ENCODE peak calls at places on chromosomes 11 and 22, in seven cellular contexts. One of them, this sample, is unnamed.

GRCh38 chr22:44735518-44736428 is 16.6 kb upstream of the ARHGAP8 start:
- DNase-seq in tibial artery: no peak
- DNase-seq in uterus: peak; percentile 69
- DNase-seq in right atrium auricular region: peak; percentile 77
- DNase-seq in heart left ventricle: peak; percentile 66
- DNase-seq in cardiac muscle cell: peak; percentile 60
- DNase-seq in BE2C: peak; percentile 87
- DNase-seq in this sample: peak; percentile 86

GRCh38 chr11:101567086-101567485 is 16.7 kb downstream of the TRPC6 start:
- DNase-seq in cardiac muscle cell: no peak
- DNase-seq in heart left ventricle: no peak
- DNase-seq in right atrium auricular region: no peak
- DNase-seq in uterus: no peak
- DNase-seq in tibial artery: no peak
- DNase-seq in BE2C: no peak
- DNase-seq in this sample: peak; percentile 18

GRCh38 chr22:46596819-46597218 is 23.4 kb upstream of the GRAMD4 start:
- DNase-seq in right atrium auricular region: no peak
- DNase-seq in cardiac muscle cell: no peak
- DNase-seq in uterus: no peak
- DNase-seq in heart left ventricle: no peak
- DNase-seq in tibial artery: peak; percentile 64
- DNase-seq in BE2C: no peak
- DNase-seq in this sample: no peak

GRCh38 chr11:59207988-59208432 is 4.7 kb downstream of the MPEG1 start:
- DNase-seq in uterus: no peak
- DNase-seq in BE2C: no peak
- DNase-seq in heart left ventricle: no peak
- DNase-seq in cardiac muscle cell: peak; percentile 75
- DNase-seq in right atrium auricular region: no peak
- DNase-seq in tibial artery: no peak
- DNase-seq in this sample: peak; percentile 71

GRCh38 chr22:24810043-24810749 is 4.2 kb downstream of the SGSM1 start:
- DNase-seq in right atrium auricular region: no peak
- DNase-seq in uterus: no peak
- DNase-seq in BE2C: peak; percentile 77
- DNase-seq in heart left ventricle: no peak
- DNase-seq in cardiac muscle cell: peak; percentile 32
- DNase-seq in tibial artery: peak; percentile 90
- DNase-seq in this sample: no peak

GRCh38 chr11:134004406-134005197 is 47.8 kb upstream of the IGSF9B start:
- DNase-seq in heart left ventricle: no peak
- DNase-seq in uterus: no peak
- DNase-seq in cardiac muscle cell: no peak
- DNase-seq in right atrium auricular region: no peak
- DNase-seq in tibial artery: no peak
- DNase-seq in BE2C: no peak
- DNase-seq in this sample: no peak

GRCh38 chr22:44182591-44183588 is 2.2 kb downstream of the PARVG start:
- DNase-seq in BE2C: no peak
- DNase-seq in heart left ventricle: peak; percentile 71
- DNase-seq in cardiac muscle cell: no peak
- DNase-seq in right atrium auricular region: peak; percentile 67
- DNase-seq in tibial artery: peak; percentile 75
- DNase-seq in uterus: no peak
- DNase-seq in this sample: peak; percentile 40

GRCh38 chr11:62857541-62857982 is 18.2 kb upstream of the WDR74 start:
- DNase-seq in right atrium auricular region: no peak
- DNase-seq in cardiac muscle cell: no peak
- DNase-seq in heart left ventricle: no peak
- DNase-seq in tibial artery: no peak
- DNase-seq in BE2C: no peak
- DNase-seq in uterus: no peak
- DNase-seq in this sample: no peak

GRCh38 chr11:44950625-44951472 is at the start of gene TP53I11:
- DNase-seq in cardiac muscle cell: peak; percentile 91
- DNase-seq in uterus: peak; percentile 81
- DNase-seq in heart left ventricle: peak; percentile 91
- DNase-seq in tibial artery: peak; percentile 90
- DNase-seq in right atrium auricular region: peak; percentile 85
- DNase-seq in BE2C: peak; percentile 60
- DNase-seq in this sample: peak; percentile 71

GRCh38 chr22:44520695-44521094 is 22.7 kb upstream of the RTL6 start:
- DNase-seq in tibial artery: peak; percentile 4
- DNase-seq in heart left ventricle: no peak
- DNase-seq in cardiac muscle cell: no peak
- DNase-seq in uterus: no peak
- DNase-seq in BE2C: no peak
- DNase-seq in right atrium auricular region: peak; percentile 36
- DNase-seq in this sample: no peak

GRCh38 chr22:42330953-42331525 is 60.6 kb upstream of the TCF20 start:
- DNase-seq in cardiac muscle cell: no peak
- DNase-seq in right atrium auricular region: no peak
- DNase-seq in tibial artery: no peak
- DNase-seq in heart left ventricle: no peak
- DNase-seq in uterus: no peak
- DNase-seq in BE2C: peak; percentile 83
- DNase-seq in this sample: no peak

GRCh38 chr11:96188625-96189006 is 154.4 kb downstream of the MAML2 start:
- DNase-seq in BE2C: no peak
- DNase-seq in uterus: no peak
- DNase-seq in heart left ventricle: no peak
- DNase-seq in cardiac muscle cell: peak; percentile 65
- DNase-seq in tibial artery: no peak
- DNase-seq in right atrium auricular region: no peak
- DNase-seq in this sample: no peak

DNA sequence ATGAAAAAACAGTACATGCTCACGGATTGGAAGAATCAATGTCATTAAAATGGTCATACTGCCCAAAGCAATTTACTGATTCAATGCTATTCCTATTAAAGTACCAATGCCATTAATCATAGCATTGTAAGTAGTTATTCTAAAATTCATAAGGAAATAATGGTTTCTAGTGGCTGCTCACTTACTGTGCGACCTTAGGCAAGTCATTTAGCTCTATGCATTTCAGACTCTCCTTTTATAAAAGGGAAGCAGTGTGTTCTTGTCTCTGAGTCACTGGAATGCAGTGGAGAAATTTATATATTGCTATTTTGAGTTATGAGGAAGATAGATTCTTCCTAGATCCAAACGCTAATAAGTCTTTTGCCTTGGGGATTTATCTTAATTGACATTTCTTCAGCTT is 174.8 kb downstream of the KCNA4 start:
- DNase-seq in BE2C: no peak
- DNase-seq in heart left ventricle: no peak
- DNase-seq in uterus: no peak
- DNase-seq in cardiac muscle cell: no peak
- DNase-seq in right atrium auricular region: no peak
- DNase-seq in tibial artery: no peak
- DNase-seq in this sample: no peak
- H3K9me3 ChIP-seq in BE2C: no peaks in the 10 kb centered on the region
- H3K9me3 ChIP-seq in heart left ventricle: no peaks in the 10 kb centered on the region
- H3K9me3 ChIP-seq in uterus: no peaks in the 10 kb centered on the region
- H3K9me3 ChIP-seq in cardiac muscle cell: no peaks in the 10 kb centered on the region
- H3K9me3 ChIP-seq in right atrium auricular region: no peaks in the 10 kb centered on the region
- H3K9me3 ChIP-seq in tibial artery: no peaks in the 10 kb centered on the region
- H3K9me3 ChIP-seq in this sample: no peaks in the 10 kb centered on the region

DNA sequence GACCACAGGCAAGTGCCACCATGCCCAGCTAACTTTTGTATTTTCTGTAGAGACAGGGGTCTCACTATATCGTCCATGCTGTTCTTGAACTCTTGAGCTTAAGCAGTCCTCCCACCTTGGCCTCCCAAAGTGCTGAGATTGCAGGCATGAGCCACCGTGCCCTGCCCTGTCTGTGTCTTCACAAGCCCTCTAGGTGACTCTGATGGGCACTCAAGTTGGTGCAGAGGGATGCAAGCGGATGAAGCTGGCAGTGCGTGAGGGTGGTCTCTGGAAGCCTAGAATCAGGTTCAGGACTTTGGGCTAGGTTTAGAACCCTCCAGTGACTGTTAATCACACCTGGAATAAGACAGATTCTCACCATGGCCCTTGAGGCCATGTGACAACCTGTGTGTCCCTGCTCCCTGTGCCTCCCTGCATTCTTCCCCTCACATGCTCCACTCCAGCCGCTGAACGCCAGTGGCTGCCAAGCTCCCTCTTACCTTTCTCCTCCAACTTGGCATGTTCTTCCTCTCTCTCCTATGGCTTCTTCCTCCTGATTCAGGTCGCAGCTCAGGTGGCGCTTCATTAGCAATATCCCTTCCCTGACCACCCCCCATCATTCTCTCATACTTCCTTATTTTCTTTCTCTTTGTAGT is 242.3 kb upstream of the TBCEL start:
- DNase-seq in right atrium auricular region: peak; percentile 46
- DNase-seq in heart left ventricle: no peak
- DNase-seq in BE2C: no peak
- DNase-seq in tibial artery: no peak
- DNase-seq in uterus: no peak
- DNase-seq in cardiac muscle cell: no peak
- DNase-seq in this sample: no peak
- TF ChIP-seq CTCF in right atrium auricular region: no peak
- TF ChIP-seq CTCF in heart left ventricle: no peak
- TF ChIP-seq CTCF in BE2C: no peak
- TF ChIP-seq CTCF in tibial artery: no peak
- TF ChIP-seq CTCF in uterus: no peak
- TF ChIP-seq CTCF in cardiac muscle cell: no peak
- TF ChIP-seq CTCF in this sample: no peak

DNA sequence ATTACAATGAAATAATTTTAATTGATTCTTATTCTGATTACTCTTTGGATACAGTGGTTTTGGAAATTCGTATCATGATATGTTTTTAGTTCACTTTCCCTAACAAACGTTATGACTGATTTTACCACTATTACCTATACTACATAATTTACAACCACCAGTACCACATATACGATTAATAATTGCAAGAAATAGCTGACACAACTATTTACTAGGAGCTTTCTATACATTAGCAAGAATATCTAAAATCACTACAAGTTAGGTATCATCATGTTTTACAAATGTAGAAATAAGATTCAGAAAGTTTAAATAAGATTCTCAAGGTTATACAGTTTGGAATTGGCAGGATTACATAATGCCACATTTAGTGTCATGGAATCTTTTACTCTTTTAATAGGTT is 1401.1 kb upstream of the RAG2 start:
- DNase-seq in cardiac muscle cell: no peak
- DNase-seq in BE2C: no peak
- DNase-seq in uterus: no peak
- DNase-seq in tibial artery: no peak
- DNase-seq in right atrium auricular region: no peak
- DNase-seq in heart left ventricle: no peak
- DNase-seq in this sample: no peak
- H3K9me3 ChIP-seq in cardiac muscle cell: no peaks in the 10 kb centered on the region
- H3K9me3 ChIP-seq in BE2C: no peaks in the 10 kb centered on the region
- H3K9me3 ChIP-seq in uterus: no peaks in the 10 kb centered on the region
- H3K9me3 ChIP-seq in tibial artery: no peaks in the 10 kb centered on the region
- H3K9me3 ChIP-seq in right atrium auricular region: no peaks in the 10 kb centered on the region
- H3K9me3 ChIP-seq in heart left ventricle: no peaks in the 10 kb centered on the region
- H3K9me3 ChIP-seq in this sample: no peaks in the 10 kb centered on the region

GRCh38 chr22:20771918-20772625 is 1.8 kb upstream of the SERPIND1 start:
- DNase-seq in BE2C: no peak
- DNase-seq in uterus: no peak
- DNase-seq in right atrium auricular region: no peak
- DNase-seq in heart left ventricle: no peak
- DNase-seq in cardiac muscle cell: no peak
- DNase-seq in tibial artery: no peak
- DNase-seq in this sample: no peak
- TF ChIP-seq CTCF in BE2C: peak; percentile 35
- TF ChIP-seq CTCF in uterus: no peak
- TF ChIP-seq CTCF in right atrium auricular region: no peak
- TF ChIP-seq CTCF in heart left ventricle: no peak
- TF ChIP-seq CTCF in cardiac muscle cell: no peak
- TF ChIP-seq CTCF in tibial artery: no peak
- TF ChIP-seq CTCF in this sample: no peak

GRCh38 chr22:49257551-49257951 is 570.1 kb downstream of the BRD1 start:
- DNase-seq in tibial artery: peak; percentile 27
- DNase-seq in BE2C: no peak
- DNase-seq in uterus: peak; percentile 2
- DNase-seq in cardiac muscle cell: no peak
- DNase-seq in right atrium auricular region: no peak
- DNase-seq in heart left ventricle: no peak
- DNase-seq in this sample: no peak
- H3K9me3 ChIP-seq in tibial artery: peaks cover 1% of the 10 kb centered on the region
- H3K9me3 ChIP-seq in BE2C: no peaks in the 10 kb centered on the region
- H3K9me3 ChIP-seq in uterus: no peaks in the 10 kb centered on the region
- H3K9me3 ChIP-seq in cardiac muscle cell: no peaks in the 10 kb centered on the region
- H3K9me3 ChIP-seq in right atrium auricular region: no peaks in the 10 kb centered on the region
- H3K9me3 ChIP-seq in heart left ventricle: no peaks in the 10 kb centered on the region
- H3K9me3 ChIP-seq in this sample: no peaks in the 10 kb centered on the region

GRCh38 chr11:10500263-10500601 is 40.8 kb downstream of the RNF141 start:
- DNase-seq in tibial artery: no peak
- DNase-seq in uterus: no peak
- DNase-seq in heart left ventricle: no peak
- DNase-seq in cardiac muscle cell: no peak
- DNase-seq in BE2C: no peak
- DNase-seq in right atrium auricular region: peak; percentile 51
- DNase-seq in this sample: no peak
- TF ChIP-seq CTCF in tibial artery: no peak
- TF ChIP-seq CTCF in uterus: no peak
- TF ChIP-seq CTCF in heart left ventricle: no peak
- TF ChIP-seq CTCF in cardiac muscle cell: no peak
- TF ChIP-seq CTCF in BE2C: no peak
- TF ChIP-seq CTCF in right atrium auricular region: no peak
- TF ChIP-seq CTCF in this sample: no peak

This sample was measured in testis.